ENCODE peak calls at places on chromosomes 12 and 14, in eight cellular contexts. One of them, this sample, is unnamed. For H3K4me1, the result is how much of the 10 kb centered on the place peaks cover.

GRCh38 chr12:117643971-117644370 is 282.5 kb upstream of the NOS1 start:
- DNase-seq in HCT116: no peak
- DNase-seq in SK-N-SH: peak
- DNase-seq in A549: no peak
- DNase-seq in GM12878: no peak
- DNase-seq in K562: no peak
- DNase-seq in HepG2: no peak
- DNase-seq in H1: no peak
- DNase-seq in this sample: no peak

GRCh38 chr14:23639891-23640523 is 3.8 kb downstream of the DHRS2 start:
- DNase-seq in HCT116: no peak
- DNase-seq in SK-N-SH: no peak
- DNase-seq in A549: no peak
- DNase-seq in GM12878: no peak
- DNase-seq in K562: no peak
- DNase-seq in HepG2: no peak
- DNase-seq in H1: no peak
- DNase-seq in this sample: no peak

GRCh38 chr14:84323963-84324362 is 1206.0 kb upstream of the FLRT2 start:
- DNase-seq in HCT116: no peak
- DNase-seq in SK-N-SH: no peak
- DNase-seq in A549: no peak
- DNase-seq in GM12878: no peak
- DNase-seq in K562: no peak
- DNase-seq in HepG2: no peak
- DNase-seq in H1: no peak
- DNase-seq in this sample: no peak

GRCh38 chr12:54394281-54394719 is 9.8 kb upstream of the ZNF385A start:
- DNase-seq in HCT116: peak
- DNase-seq in SK-N-SH: peak
- DNase-seq in A549: no peak
- DNase-seq in GM12878: no peak
- DNase-seq in K562: peak
- DNase-seq in HepG2: peak
- DNase-seq in H1: no peak
- DNase-seq in this sample: peak

GRCh38 chr12:1204581-1205121 is 213.6 kb downstream of the ERC1 start:
- DNase-seq in HCT116: no peak
- DNase-seq in SK-N-SH: peak
- DNase-seq in A549: no peak
- DNase-seq in GM12878: peak
- DNase-seq in K562: no peak
- DNase-seq in HepG2: no peak
- DNase-seq in H1: no peak
- DNase-seq in this sample: no peak

GRCh38 chr12:52672321-52672933 is 7.8 kb downstream of the KRT1 start:
- DNase-seq in HCT116: peak
- DNase-seq in SK-N-SH: no peak
- DNase-seq in A549: no peak
- DNase-seq in GM12878: no peak
- DNase-seq in K562: no peak
- DNase-seq in HepG2: peak
- DNase-seq in H1: no peak
- DNase-seq in this sample: no peak

GRCh38 chr12:112252184-112252583 is 126.8 kb downstream of the TRAFD1 start:
- DNase-seq in HCT116: no peak
- DNase-seq in SK-N-SH: no peak
- DNase-seq in A549: no peak
- DNase-seq in GM12878: no peak
- DNase-seq in K562: no peak
- DNase-seq in HepG2: no peak
- DNase-seq in H1: no peak
- DNase-seq in this sample: peak

GRCh38 chr14:69879175-69880047 is at the start of gene SMOC1:
- DNase-seq in HCT116: no peak
- DNase-seq in SK-N-SH: peak
- DNase-seq in A549: peak
- DNase-seq in GM12878: no peak
- DNase-seq in K562: no peak
- DNase-seq in HepG2: peak
- DNase-seq in H1: peak
- DNase-seq in this sample: peak

GRCh38 chr14:86015916-86016315 is 486.0 kb downstream of the FLRT2 start:
- DNase-seq in HCT116: no peak
- DNase-seq in SK-N-SH: no peak
- DNase-seq in A549: no peak
- DNase-seq in GM12878: no peak
- DNase-seq in K562: no peak
- DNase-seq in HepG2: no peak
- DNase-seq in H1: no peak
- DNase-seq in this sample: peak

GRCh38 chr12:29039013-29039412 is 110.1 kb upstream of the FAR2 start:
- DNase-seq in HCT116: no peak
- DNase-seq in SK-N-SH: peak
- DNase-seq in A549: no peak
- DNase-seq in GM12878: no peak
- DNase-seq in K562: no peak
- DNase-seq in HepG2: no peak
- DNase-seq in H1: no peak
- DNase-seq in this sample: peak

GRCh38 chr12:122423258-122424165 is 1.0 kb upstream of the CLIP1 start:
- DNase-seq in HCT116: peak
- DNase-seq in SK-N-SH: peak
- DNase-seq in A549: no peak
- DNase-seq in GM12878: no peak
- DNase-seq in K562: peak
- DNase-seq in HepG2: peak
- DNase-seq in H1: no peak
- DNase-seq in this sample: peak

GRCh38 chr12:80937391-80938238 is at the start of gene LIN7A:
- DNase-seq in HCT116: no peak
- DNase-seq in SK-N-SH: peak
- DNase-seq in A549: peak
- DNase-seq in GM12878: no peak
- DNase-seq in K562: no peak
- DNase-seq in HepG2: peak
- DNase-seq in H1: peak
- DNase-seq in this sample: peak

GRCh38 chr12:1795221-1795784 is 25.1 kb upstream of the LRTM2 start:
- DNase-seq in HCT116: no peak
- DNase-seq in SK-N-SH: peak
- DNase-seq in A549: no peak
- DNase-seq in GM12878: no peak
- DNase-seq in K562: no peak
- DNase-seq in HepG2: no peak
- DNase-seq in H1: no peak
- DNase-seq in this sample: no peak

GRCh38 chr12:71804505-71804904 is 35.1 kb upstream of the TBC1D15 start:
- DNase-seq in HCT116: no peak
- DNase-seq in SK-N-SH: no peak
- DNase-seq in A549: no peak
- DNase-seq in GM12878: no peak
- DNase-seq in K562: peak
- DNase-seq in HepG2: no peak
- DNase-seq in H1: peak
- DNase-seq in this sample: no peak

GRCh38 chr14:96484391-96484790 is 17.8 kb upstream of the PAPOLA start:
- DNase-seq in HCT116: no peak
- DNase-seq in SK-N-SH: no peak
- DNase-seq in A549: no peak
- DNase-seq in GM12878: no peak
- DNase-seq in K562: no peak
- DNase-seq in HepG2: no peak
- DNase-seq in H1: no peak
- DNase-seq in this sample: no peak

GRCh38 chr14:101224356-101225115 is 321.0 kb upstream of the RTL1 start:
- DNase-seq in HCT116: no peak
- DNase-seq in SK-N-SH: peak
- DNase-seq in A549: no peak
- DNase-seq in GM12878: no peak
- DNase-seq in K562: peak
- DNase-seq in HepG2: no peak
- DNase-seq in H1: no peak
- DNase-seq in this sample: no peak

GRCh38 chr12:90216815-90217214 is 508.2 kb upstream of the ATP2B1 start:
- DNase-seq in HCT116: no peak
- DNase-seq in SK-N-SH: no peak
- DNase-seq in A549: no peak
- DNase-seq in GM12878: no peak
- DNase-seq in K562: no peak
- DNase-seq in HepG2: no peak
- DNase-seq in H1: no peak
- DNase-seq in this sample: no peak

GRCh38 chr12:66573605-66574004 is 105.3 kb downstream of the GRIP1 start:
- DNase-seq in HCT116: no peak
- DNase-seq in SK-N-SH: no peak
- DNase-seq in A549: no peak
- DNase-seq in GM12878: no peak
- DNase-seq in K562: no peak
- DNase-seq in HepG2: no peak
- DNase-seq in H1: no peak
- DNase-seq in this sample: no peak

GRCh38 chr14:61280526-61281185 is 482 bp downstream of the TMEM30B start:
- DNase-seq in HCT116: no peak
- DNase-seq in SK-N-SH: peak
- DNase-seq in A549: peak
- DNase-seq in GM12878: no peak
- DNase-seq in K562: no peak
- DNase-seq in HepG2: no peak
- DNase-seq in H1: no peak
- DNase-seq in this sample: peak

GRCh38 chr14:95095991-95096390 is 61.3 kb downstream of the DICER1 start:
- DNase-seq in HCT116: no peak
- DNase-seq in SK-N-SH: no peak
- DNase-seq in A549: no peak
- DNase-seq in GM12878: no peak
- DNase-seq in K562: no peak
- DNase-seq in HepG2: no peak
- DNase-seq in H1: no peak
- DNase-seq in this sample: no peak

GRCh38 chr14:101290681-101291080 is 270.6 kb upstream of the DIO3 start:
- DNase-seq in HCT116: no peak
- DNase-seq in SK-N-SH: no peak
- DNase-seq in A549: no peak
- DNase-seq in GM12878: no peak
- DNase-seq in K562: no peak
- DNase-seq in HepG2: no peak
- DNase-seq in H1: no peak
- DNase-seq in this sample: no peak

GRCh38 chr14:64109821-64110554 is 184.2 kb downstream of the ESR2 start:
- DNase-seq in HCT116: no peak
- DNase-seq in SK-N-SH: no peak
- DNase-seq in A549: no peak
- DNase-seq in GM12878: no peak
- DNase-seq in K562: no peak
- DNase-seq in HepG2: no peak
- DNase-seq in H1: no peak
- DNase-seq in this sample: peak
- H3K4me1 ChIP-seq in HCT116: under half
- H3K4me1 ChIP-seq in SK-N-SH: under half
- H3K4me1 ChIP-seq in A549: under half
- H3K4me1 ChIP-seq in GM12878: under half
- H3K4me1 ChIP-seq in K562: under half
- H3K4me1 ChIP-seq in HepG2: under half
- H3K4me1 ChIP-seq in H1: under half
- H3K4me1 ChIP-seq in this sample: under half

DNA sequence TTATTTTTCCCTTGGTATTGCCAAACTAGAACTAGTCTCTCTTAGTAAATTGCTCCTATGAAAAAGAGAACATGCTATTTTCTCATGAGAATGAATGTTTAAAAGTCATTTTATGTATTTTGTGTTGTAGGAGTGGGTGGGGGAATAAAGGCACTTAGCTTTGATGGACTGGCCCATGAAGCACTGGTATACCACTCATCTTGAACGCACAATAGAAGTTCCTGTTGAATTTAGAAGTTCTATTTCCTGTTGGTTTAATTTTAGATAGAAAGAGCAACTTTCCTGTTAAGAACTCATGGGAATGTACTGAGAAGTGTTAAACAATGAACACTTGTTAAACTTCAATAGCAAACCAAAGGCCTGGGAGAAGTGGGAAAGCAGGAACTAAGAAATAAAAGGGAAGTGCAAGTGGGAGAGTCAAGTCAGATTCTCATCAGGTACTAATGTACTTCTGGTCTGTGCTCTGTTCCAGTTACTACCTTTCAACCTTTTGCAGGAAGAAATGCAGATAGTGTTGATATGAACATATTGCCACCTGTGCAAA is 23.1 kb downstream of the TTC6 start:
- DNase-seq in HCT116: no peak
- DNase-seq in SK-N-SH: no peak
- DNase-seq in A549: no peak
- DNase-seq in GM12878: no peak
- DNase-seq in K562: no peak
- DNase-seq in HepG2: peak
- DNase-seq in H1: no peak
- DNase-seq in this sample: no peak
- TF ChIP-seq RAD21 in HCT116: no peak
- TF ChIP-seq RAD21 in SK-N-SH: no peak
- TF ChIP-seq RAD21 in A549: no peak
- TF ChIP-seq RAD21 in GM12878: no peak
- TF ChIP-seq RAD21 in K562: no peak
- TF ChIP-seq RAD21 in HepG2: no peak
- TF ChIP-seq RAD21 in H1: no peak
- TF ChIP-seq RAD21 in this sample: no peak

DNA sequence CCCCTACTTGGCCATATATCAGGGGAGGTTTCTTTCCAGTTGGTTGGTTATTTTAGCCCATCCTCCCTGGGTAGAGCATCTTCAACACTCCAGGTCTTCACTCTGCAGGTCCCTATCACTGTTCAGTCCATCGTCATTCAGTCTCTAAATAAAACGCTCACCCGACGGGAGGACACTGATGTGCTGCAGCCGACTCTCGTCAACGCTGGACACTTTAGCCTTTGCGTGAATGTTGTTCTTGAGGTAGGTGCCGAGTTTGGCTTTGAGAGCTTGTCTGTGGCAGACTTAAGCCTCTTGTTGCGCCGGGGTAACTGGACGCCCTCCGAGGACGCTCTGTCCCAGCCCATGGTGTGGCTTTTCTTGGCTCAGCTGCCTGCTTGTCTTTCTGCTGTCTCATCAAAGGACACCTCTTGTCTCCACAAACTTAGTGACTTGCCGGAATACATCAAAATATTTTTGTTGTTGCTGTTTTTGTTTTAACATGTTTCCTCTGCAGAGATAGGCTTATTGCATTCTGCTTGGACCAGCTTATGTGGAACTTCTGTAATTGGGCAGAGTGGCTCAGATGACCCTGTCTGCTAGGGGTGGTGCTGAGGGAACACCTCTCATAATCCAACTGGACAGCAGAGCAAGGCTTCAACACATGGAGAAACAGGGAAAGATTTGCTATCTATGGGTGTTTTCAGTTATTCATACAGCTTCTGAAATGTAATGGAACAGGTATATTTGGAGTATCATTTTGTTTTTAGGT is 26.5 kb downstream of the TCTN1 start:
- DNase-seq in HCT116: no peak
- DNase-seq in SK-N-SH: no peak
- DNase-seq in A549: no peak
- DNase-seq in GM12878: no peak
- DNase-seq in K562: no peak
- DNase-seq in HepG2: no peak
- DNase-seq in H1: no peak
- DNase-seq in this sample: no peak
- H3K4me1 ChIP-seq in HCT116: under half
- H3K4me1 ChIP-seq in SK-N-SH: under half
- H3K4me1 ChIP-seq in A549: under half
- H3K4me1 ChIP-seq in GM12878: half or more
- H3K4me1 ChIP-seq in K562: under half
- H3K4me1 ChIP-seq in HepG2: under half
- H3K4me1 ChIP-seq in H1: under half
- H3K4me1 ChIP-seq in this sample: under half

GRCh38 chr12:95859344-95859816 is 628 bp downstream of the SNRPF start:
- DNase-seq in HCT116: no peak
- DNase-seq in SK-N-SH: peak
- DNase-seq in A549: peak
- DNase-seq in GM12878: no peak
- DNase-seq in K562: peak
- DNase-seq in HepG2: peak
- DNase-seq in H1: no peak
- DNase-seq in this sample: peak
- TF ChIP-seq RAD21 in HCT116: no peak
- TF ChIP-seq RAD21 in SK-N-SH: no peak
- TF ChIP-seq RAD21 in A549: no peak
- TF ChIP-seq RAD21 in GM12878: no peak
- TF ChIP-seq RAD21 in K562: no peak
- TF ChIP-seq RAD21 in HepG2: no peak
- TF ChIP-seq RAD21 in H1: no peak
- TF ChIP-seq RAD21 in this sample: no peak